ENCODE peak calls at places on chromosome 2, in five cellular contexts. I, D, M, H and S are unnamed samples.
A peak's percentile ranks its signal among the peaks of the same experiment; 100 is the strongest.

GRCh38 chr2:160220545-160221009 is 20.5 kb upstream of the ITGB6 start:
- DNase-seq in I (no peak), D (no peak), M (no peak), H (no peak), S (no peak)

GRCh38 chr2:54834721-54835120 is 111.3 kb downstream of the EML6 start:
- DNase-seq in I (no peak), D (no peak), M (no peak), H (no peak), S (no peak)

GRCh38 chr2:24382363-24383021 is 22.2 kb upstream of the ITSN2 start:
- DNase-seq in I (peak; percentile 68), D (peak; percentile 78), M (peak; percentile 16), H (peak; percentile 52), S (peak; percentile 61)

GRCh38 chr2:40173276-40173675 is 278.6 kb downstream of the SLC8A1 start:
- DNase-seq in I (no peak), D (no peak), M (no peak), H (no peak), S (no peak)

GRCh38 chr2:46804794-46805193 is 110.8 kb downstream of the MCFD2 start:
- DNase-seq in I (no peak), D (no peak), M (no peak), H (peak; percentile 24), S (no peak)

GRCh38 chr2:127348421-127349000 is 39.3 kb downstream of the MAP3K2 start:
- DNase-seq in I (no peak), D (no peak), M (no peak), H (no peak), S (no peak)

GRCh38 chr2:61378281-61378680 is 92.6 kb downstream of the USP34 start:
- DNase-seq in I (no peak), D (no peak), M (no peak), H (no peak), S (no peak)

GRCh38 chr2:180015951-180016709 is 9.0 kb upstream of the CWC22 start:
- DNase-seq in I (no peak), D (no peak), M (no peak), H (no peak), S (peak; percentile 29)

GRCh38 chr2:222572264-222572721 is 83.6 kb downstream of the FARSB start:
- DNase-seq in I (no peak), D (no peak), M (no peak), H (no peak), S (no peak)

GRCh38 chr2:10762651-10763460 is 41.4 kb downstream of the ATP6V1C2 start:
- DNase-seq in I (no peak), D (no peak), M (no peak), H (no peak), S (peak; percentile 80)

GRCh38 chr2:132804045-132804444 is 134.0 kb upstream of the LYPD1 start:
- DNase-seq in I (no peak), D (no peak), M (peak; percentile 12), H (no peak), S (peak; percentile 19)

GRCh38 chr2:238380785-238381184 is 45.9 kb upstream of the ASB1 start:
- DNase-seq in I (no peak), D (no peak), M (no peak), H (no peak), S (peak; percentile 70)

GRCh38 chr2:8337321-8337720 is 344.5 kb upstream of the ID2 start:
- DNase-seq in I (no peak), D (no peak), M (no peak), H (no peak), S (no peak)

GRCh38 chr2:237726401-237726830 is 72.2 kb upstream of the RBM44 start:
- DNase-seq in I (peak; percentile 61), D (no peak), M (no peak), H (no peak), S (peak; percentile 54)

GRCh38 chr2:54604771-54605350 is 118.6 kb upstream of the EML6 start:
- DNase-seq in I (no peak), D (no peak), M (no peak), H (no peak), S (no peak)

GRCh38 chr2:9756692-9757250 is 86.5 kb upstream of the TAF1B start:
- DNase-seq in I (no peak), D (no peak), M (no peak), H (no peak), S (no peak)

GRCh38 chr2:74089816-74090745 is 57.6 kb downstream of the BOLA3 start:
- DNase-seq in I (no peak), D (no peak), M (no peak), H (no peak), S (no peak)

GRCh38 chr2:120446236-120447121 is 100.5 kb downstream of the INHBB start:
- DNase-seq in I (no peak), D (no peak), M (no peak), H (no peak), S (no peak)